ENCODE peak calls at places on chromosomes 4 and X, in nine cellular contexts. D, N, W, Y, Z, T, H, G and E are unnamed samples.
A peak's percentile ranks its signal among the peaks of the same experiment; 100 is the strongest.

GRCh38 chr4:64479338-64479737 is 70.1 kb upstream of the TECRL start:
- DNase-seq in H (no peak), N (no peak), D (no peak), Y (no peak), T (no peak), W (no peak), G (no peak), Z (no peak), E (no peak)

GRCh38 chrX:48676893-48677270 is 6.7 kb upstream of the WAS start:
- DNase-seq in W (no peak), T (no peak), D (no peak), G (no peak), Y (no peak), N (no peak), H (peak; percentile 27), Z (no peak), E (peak; percentile 18)

GRCh38 chr4:58711039-58711438 is 1600.9 kb upstream of the IGFBP7 start:
- DNase-seq in Z (no peak), T (no peak), D (no peak), G (no peak), Y (no peak), N (no peak), H (no peak), W (no peak), E (no peak)

GRCh38 chrX:16212024-16212423 is 44.7 kb downstream of the MAGEB17 start:
- DNase-seq in G (peak; percentile 26), N (no peak), H (no peak), T (no peak), Z (no peak), W (no peak), D (no peak), Y (no peak), E (no peak)

GRCh38 chr4:99389606-99390005 is 37.1 kb upstream of the ADH1C start:
- DNase-seq in T (no peak), N (no peak), H (no peak), Y (no peak), G (peak; percentile 29), D (no peak), Z (no peak), W (no peak), E (no peak)

GRCh38 chr4:183532823-183533222 is 28.0 kb downstream of the ING2 start:
- DNase-seq in H (no peak), T (no peak), G (peak; percentile 48), D (no peak), Y (no peak), W (no peak), N (no peak), Z (peak; percentile 80), E (no peak)

GRCh38 chr4:184968784-184969201 is 49.5 kb upstream of the HELT start:
- DNase-seq in G (no peak), W (peak; percentile 62), H (peak; percentile 89), Y (no peak), N (no peak), Z (no peak), D (peak; percentile 60), T (peak; percentile 90), E (no peak)

GRCh38 chr4:16889945-16890344 is 8.5 kb downstream of the LDB2 start:
- DNase-seq in D (no peak), T (no peak), G (no peak), Z (no peak), H (no peak), Y (no peak), N (no peak), W (no peak), E (no peak)

GRCh38 chr4:91471280-91471679 is 832.5 kb upstream of the GRID2 start:
- DNase-seq in D (no peak), Z (no peak), W (no peak), H (no peak), N (no peak), G (no peak), Y (no peak), T (no peak), E (no peak)

DNA sequence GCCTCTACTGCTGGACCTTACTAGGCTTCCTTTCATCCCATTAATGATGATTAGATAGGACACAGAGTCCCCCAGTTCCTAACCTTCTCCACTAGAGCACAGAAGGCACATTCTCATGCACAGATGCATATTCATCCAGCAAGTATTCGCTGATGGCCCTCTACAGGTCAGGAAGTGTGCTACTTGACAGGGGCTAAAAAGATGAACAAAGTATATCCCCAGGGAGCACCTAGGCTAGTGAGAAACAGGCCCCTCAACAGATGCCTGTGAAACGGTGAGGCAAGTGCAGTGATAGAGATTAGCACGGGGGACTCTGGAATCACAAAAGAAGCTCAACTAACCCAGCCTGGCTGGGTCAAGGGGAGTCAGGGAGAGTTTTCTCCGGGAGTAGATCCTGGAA is 95.8 kb downstream of the MGST2 start:
- DNase-seq in T (no peak), Z (no peak), N (peak; percentile 32), H (no peak), D (no peak), Y (no peak), G (peak; percentile 46), W (peak; percentile 38), E (no peak)
- TF ChIP-seq CTCF in T (no peak), Z (peak; percentile 26), N (peak; percentile 45), H (peak; percentile 9), D (no peak), Y (peak; percentile 37), G (peak; percentile 49), W (no peak), E (no peak)

GRCh38 chr4:11073621-11074051 is 355.1 kb downstream of the HS3ST1 start:
- DNase-seq in G (peak; percentile 45), T (no peak), H (peak; percentile 11), W (peak; percentile 6), Y (no peak), D (no peak), N (no peak), Z (no peak), E (no peak)
- TF ChIP-seq CTCF in G (no peak), T (no peak), H (no peak), W (no peak), Y (no peak), D (no peak), N (no peak), Z (no peak), E (no peak)

DNA sequence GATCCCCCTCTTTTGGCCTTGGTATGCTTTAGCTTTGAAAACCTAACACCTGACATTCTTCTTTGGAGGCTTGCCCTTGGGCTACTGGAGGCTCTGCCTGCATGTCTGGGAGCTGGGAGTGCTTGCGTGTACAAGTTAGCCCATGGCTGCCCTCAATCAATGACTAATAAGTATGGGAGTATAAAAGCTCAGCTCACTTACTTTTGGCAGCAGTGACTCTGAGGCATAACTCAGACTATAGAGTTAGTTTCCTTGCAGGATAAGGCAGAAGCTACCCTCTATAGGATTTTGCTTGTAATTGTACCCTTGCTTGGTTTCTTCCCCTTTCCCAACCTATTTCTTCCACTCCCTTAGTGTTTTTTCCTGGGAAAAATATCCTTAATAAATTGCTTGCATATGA is 247.9 kb downstream of the PPP1R2C start:
- DNase-seq in H (no peak), G (peak; percentile 52), D (no peak), N (no peak), Z (peak; percentile 68), Y (no peak), W (peak; percentile 38), T (no peak), E (no peak)
- TF ChIP-seq CTCF in H (no peak), G (peak; percentile 23), D (no peak), N (no peak), Z (peak; percentile 36), Y (no peak), W (no peak), T (no peak), E (no peak)

GRCh38 chrX:35382966-35383365 is 415.2 kb upstream of the MAGEB16 start:
- DNase-seq in N (no peak), Z (no peak), G (no peak), H (no peak), D (no peak), Y (no peak), W (no peak), T (no peak), E (no peak)

GRCh38 chrX:35380808-35381700 is 417.1 kb upstream of the MAGEB16 start:
- DNase-seq in T (no peak), N (peak; percentile 16), G (peak; percentile 26), D (no peak), W (peak; percentile 8), Y (no peak), H (no peak), Z (no peak), E (no peak)
- TF ChIP-seq CTCF in T (no peak), N (peak; percentile 74), G (peak; percentile 52), D (no peak), W (peak; percentile 47), Y (peak; percentile 65), H (peak; percentile 47), Z (peak; percentile 54), E (no peak)